ENCODE peak calls at places on chromosomes 12 and 14, in nine cellular contexts. M is iPS DF 19.7; R is activated naive CD4-positive, alpha-beta T cell treated with anti-CD3 and anti-CD28 coated beads, Interleukin-2, amount 10 ng/mL, durations not matched to agents 7 days and 5 days; D is anterior cingulate cortex; W is choroid plexus epithelial cell; U is NCI-H1105; F is NCI-H82; X is HL-60; T is activated CD4-positive, CD25-positive, alpha-beta regulatory T cell treated with anti-CD3 and anti-CD28 coated beads, Interleukin-2, amount 50 U/mL, for 16 hours. V is an unnamed sample.

GRCh38 chr12:102197789-102198188 is at the start of gene PMCH:
- DNase-seq in W (peak), U (no peak), M (no peak), T (no peak), X (no peak), F (no peak), R (no peak), D (no peak), V (no peak)

GRCh38 chr12:27109339-27110023 is 27.1 kb upstream of the C12orf71 start:
- DNase-seq in F (no peak), X (no peak), R (no peak), W (peak), D (no peak), T (no peak), M (no peak), U (no peak), V (no peak)

GRCh38 chr12:34626363-34627157 is 604.3 kb downstream of the ALG10 start:
- DNase-seq in W (no peak), T (no peak), D (no peak), M (no peak), X (no peak), R (no peak), F (no peak), U (no peak), V (no peak)

GRCh38 chr14:89635615-89636014 is 218.6 kb upstream of the FOXN3 start:
- DNase-seq in F (peak), U (no peak), X (no peak), T (no peak), R (no peak), W (peak), M (no peak), D (no peak), V (no peak)

GRCh38 chr14:89269404-89269803 is 147.6 kb downstream of the FOXN3 start:
- DNase-seq in F (no peak), T (no peak), U (no peak), D (no peak), R (no peak), M (no peak), X (no peak), W (no peak), V (no peak)

GRCh38 chr12:55068416-55069010 is 48.7 kb downstream of the NEUROD4 start:
- DNase-seq in R (peak), F (peak), X (peak), W (peak), T (no peak), M (peak), D (peak), U (peak), V (peak)

GRCh38 chr12:6336859-6337744 is 4.8 kb downstream of the TNFRSF1A start:
- DNase-seq in R (peak), U (no peak), M (no peak), X (peak), W (no peak), D (no peak), T (no peak), F (no peak), V (no peak)

GRCh38 chr12:69024907-69025306 is 91.9 kb upstream of the CPM start:
- DNase-seq in W (peak), T (no peak), M (no peak), U (no peak), D (no peak), R (no peak), X (no peak), F (no peak), V (no peak)

GRCh38 chr12:13900718-13901117 is 80.7 kb downstream of the GRIN2B start:
- DNase-seq in R (no peak), X (no peak), T (no peak), U (peak), W (no peak), M (no peak), F (no peak), D (no peak), V (no peak)

GRCh38 chr12:91729543-91729942 is 416.1 kb downstream of the BTG1 start:
- DNase-seq in T (no peak), R (no peak), W (no peak), X (no peak), F (no peak), D (no peak), U (no peak), M (no peak), V (no peak)

GRCh38 chr12:31832740-31833540 is 104.1 kb upstream of the AMN1 start:
- DNase-seq in D (no peak), X (peak), U (no peak), M (no peak), W (no peak), F (no peak), T (no peak), R (peak), V (no peak)

GRCh38 chr14:68621400-68622365 is 171.2 kb downstream of the ZFP36L1 start:
- DNase-seq in M (no peak), T (no peak), W (peak), U (no peak), D (peak), R (no peak), F (peak), X (no peak), V (no peak)

GRCh38 chr14:92586966-92587365 is 73.4 kb downstream of the RIN3 start:
- DNase-seq in X (no peak), T (no peak), W (no peak), D (no peak), M (no peak), R (no peak), F (no peak), U (no peak), V (no peak)

GRCh38 chr12:47753021-47754001 is 5.4 kb downstream of the RAPGEF3 start:
- DNase-seq in W (no peak), D (peak), T (no peak), U (no peak), M (peak), R (no peak), X (peak), F (no peak), V (no peak)

GRCh38 chr12:92020983-92021664 is 124.5 kb downstream of the BTG1 start:
- DNase-seq in W (peak), M (no peak), R (no peak), T (no peak), U (no peak), X (no peak), D (no peak), F (no peak), V (no peak)

GRCh38 chr14:53409974-53410373 is 256.9 kb upstream of the DDHD1 start:
- DNase-seq in F (no peak), X (no peak), W (peak), T (no peak), R (no peak), D (no peak), M (no peak), U (no peak), V (no peak)

GRCh38 chr12:76303365-76303764 is 44.9 kb downstream of the BBS10 start:
- DNase-seq in M (no peak), X (no peak), T (no peak), W (peak), D (no peak), F (no peak), R (no peak), U (no peak), V (no peak)

GRCh38 chr12:48489012-48489411 is 6.7 kb downstream of the C12orf54 start:
- DNase-seq in R (no peak), W (peak), T (no peak), M (no peak), X (no peak), F (no peak), D (no peak), U (no peak), V (no peak)

GRCh38 chr12:108570743-108571603 is 8.6 kb downstream of the ISCU start:
- DNase-seq in D (no peak), X (peak), F (peak), T (no peak), U (no peak), W (peak), M (no peak), R (no peak), V (no peak)

GRCh38 chr12:59085680-59086079 is 165.4 kb upstream of the LRIG3 start:
- DNase-seq in D (no peak), R (no peak), F (no peak), M (no peak), U (no peak), X (no peak), W (no peak), T (no peak), V (no peak)

GRCh38 chr12:53236443-53237111 is 4.6 kb upstream of the RARG start:
- DNase-seq in M (no peak), W (no peak), D (no peak), X (no peak), R (no peak), T (peak), U (no peak), F (no peak), V (no peak)

GRCh38 chr12:87363497-87364084 is 665.6 kb downstream of the C12orf50 start:
- DNase-seq in W (no peak), F (peak), T (no peak), R (no peak), D (no peak), M (no peak), U (no peak), X (no peak), V (no peak)

GRCh38 chr14:63432228-63432627 is 110.9 kb downstream of the PPP2R5E start:
- DNase-seq in D (no peak), U (peak), T (no peak), R (no peak), X (no peak), W (no peak), F (no peak), M (no peak), V (no peak)

GRCh38 chr14:50862171-50862570 is 9.7 kb upstream of the ABHD12B start:
- DNase-seq in U (no peak), W (peak), R (no peak), D (no peak), X (no peak), T (no peak), M (no peak), F (no peak), V (no peak)

GRCh38 chr12:112408621-112409020 is 784 bp downstream of the RPL6 start:
- DNase-seq in M (no peak), D (no peak), X (no peak), W (peak), T (no peak), F (no peak), R (peak), U (no peak), V (no peak)

GRCh38 chr12:121697093-121697698 is 15.4 kb upstream of the TMEM120B start:
- DNase-seq in F (peak), U (peak), D (no peak), M (no peak), R (peak), X (no peak), T (no peak), W (peak), V (no peak)

GRCh38 chr14:24207625-24208024 is 2.1 kb downstream of the TSSK4 start:
- DNase-seq in U (no peak), R (no peak), T (no peak), F (no peak), M (no peak), X (no peak), W (no peak), D (no peak), V (no peak)

GRCh38 chr14:23646648-23647549 is 10.7 kb downstream of the DHRS2 start:
- DNase-seq in F (no peak), T (no peak), W (no peak), X (no peak), D (no peak), U (no peak), R (no peak), M (no peak), V (no peak)